ENCODE peak calls at places on chromosomes 4 and X, in four cellular contexts. X is K562, F is A549, E is H1. C is an unnamed sample.

GRCh38 chrX:65532016-65532415 is 2.6 kb downstream of the LAS1L start:
- DNase-seq in X (no peak), F (no peak), E (no peak), C (no peak)

GRCh38 chrX:37553476-37553875 is 18.0 kb upstream of the LANCL3 start:
- DNase-seq in X (no peak), F (no peak), E (no peak), C (no peak)

GRCh38 chr4:144820115-144820514 is 174.2 kb downstream of the HHIP start:
- DNase-seq in X (no peak), F (no peak), E (no peak), C (no peak)

GRCh38 chrX:9340619-9341304 is 124.1 kb upstream of the TBL1X start:
- DNase-seq in X (no peak), F (no peak), E (no peak), C (peak)

GRCh38 chr4:41428941-41429669 is 108.9 kb upstream of the LIMCH1 start:
- DNase-seq in X (no peak), F (no peak), E (no peak), C (no peak)

GRCh38 chrX:110321670-110322069 is 3.8 kb upstream of the AMMECR1 start:
- DNase-seq in X (no peak), F (no peak), E (no peak), C (no peak)

GRCh38 chr4:149781150-149781549 is 34.5 kb downstream of the IQCM start:
- DNase-seq in X (no peak), F (no peak), E (no peak), C (no peak)

GRCh38 chrX:154840856-154841255 is 6.4 kb upstream of the SMIM9 start:
- DNase-seq in X (peak), F (peak), E (no peak), C (peak)

GRCh38 chr4:185359767-185360446 is 35.8 kb downstream of the LRP2BP start:
- DNase-seq in X (peak), F (no peak), E (no peak), C (peak)

GRCh38 chrX:116961872-116962582 is 499.3 kb upstream of the CT83 start:
- DNase-seq in X (no peak), F (no peak), E (peak), C (no peak)

GRCh38 chr4:78237360-78237759 is 180.2 kb downstream of the FRAS1 start:
- DNase-seq in X (no peak), F (no peak), E (no peak), C (no peak)

GRCh38 chrX:38664285-38664684 is 102.9 kb downstream of the TSPAN7 start:
- DNase-seq in X (peak), F (peak), E (no peak), C (peak)

GRCh38 chr4:140363558-140363957 is 9.9 kb upstream of the SCOC start:
- DNase-seq in X (no peak), F (no peak), E (no peak), C (no peak)

GRCh38 chr4:151226004-151226932 is 50.7 kb upstream of the PRSS48 start:
- DNase-seq in X (no peak), F (peak), E (no peak), C (peak)

GRCh38 chr4:161419822-161420221 is 744.0 kb downstream of the FSTL5 start:
- DNase-seq in X (no peak), F (no peak), E (peak), C (peak)

GRCh38 chrX:41600266-41600665 is 88.5 kb upstream of the GPR34 start:
- DNase-seq in X (no peak), F (no peak), E (no peak), C (peak)

GRCh38 chr4:54998991-54999390 is 126.4 kb downstream of the KDR start:
- DNase-seq in X (no peak), F (no peak), E (no peak), C (peak)

GRCh38 chrX:87664381-87664780 is 146.8 kb downstream of the KLHL4 start:
- DNase-seq in X (peak), F (peak), E (no peak), C (peak)

GRCh38 chrX:46574337-46574940 is 874 bp downstream of the CHST7 start:
- DNase-seq in X (no peak), F (no peak), E (peak), C (peak)

GRCh38 chr4:174117445-174117844 is 166.0 kb downstream of the FBXO8 start:
- DNase-seq in X (no peak), F (no peak), E (no peak), C (no peak)

GRCh38 chrX:12308420-12308819 is 170.1 kb downstream of the FRMPD4 start:
- DNase-seq in X (no peak), F (no peak), E (no peak), C (no peak)

GRCh38 chr4:16203083-16203482 is 23.2 kb downstream of the TAPT1 start:
- DNase-seq in X (no peak), F (no peak), E (no peak), C (no peak)

GRCh38 chr4:38634047-38634759 is 29.8 kb upstream of the KLF3 start:
- DNase-seq in X (no peak), F (no peak), E (no peak), C (no peak)

GRCh38 chrX:95152810-95153209 is 1478.8 kb downstream of the FAM133A start:
- DNase-seq in X (no peak), F (no peak), E (no peak), C (no peak)

GRCh38 chr4:15333692-15334633 is 93.9 kb upstream of the C1QTNF7 start:
- DNase-seq in X (no peak), F (no peak), E (no peak), C (no peak)

GRCh38 chr4:180794352-180794751 is 1448.8 kb upstream of the TENM3 start:
- DNase-seq in X (no peak), F (no peak), E (no peak), C (no peak)

GRCh38 chr4:78650106-78651021 is 98.8 kb downstream of the ANXA3 start:
- DNase-seq in X (peak), F (no peak), E (no peak), C (no peak)

GRCh38 chrX:74525116-74525515 is 89.3 kb downstream of the RLIM start:
- DNase-seq in X (no peak), F (no peak), E (no peak), C (no peak)

GRCh38 chr4:102247041-102247440 is 98.2 kb downstream of the SLC39A8 start:
- DNase-seq in X (no peak), F (no peak), E (no peak), C (no peak)

GRCh38 chr4:148539387-148539786 is 97.2 kb upstream of the NR3C2 start:
- DNase-seq in X (no peak), F (no peak), E (no peak), C (no peak)

GRCh38 chr4:153181293-153182080 is 22.8 kb upstream of the TRIM2 start:
- DNase-seq in X (no peak), F (no peak), E (no peak), C (no peak)

GRCh38 chr4:23819041-23819511 is 70.8 kb downstream of the PPARGC1A start:
- DNase-seq in X (no peak), F (no peak), E (no peak), C (no peak)

GRCh38 chr4:38739438-38739837 is 43.4 kb downstream of the TLR10 start:
- DNase-seq in X (no peak), F (no peak), E (no peak), C (no peak)

GRCh38 chr4:118281611-118282442 is 71.0 kb downstream of the PRSS12 start:
- DNase-seq in X (peak), F (no peak), E (no peak), C (peak)

GRCh38 chr4:165761968-165762367 is 111.1 kb upstream of the TLL1 start:
- DNase-seq in X (no peak), F (no peak), E (no peak), C (no peak)

DNA sequence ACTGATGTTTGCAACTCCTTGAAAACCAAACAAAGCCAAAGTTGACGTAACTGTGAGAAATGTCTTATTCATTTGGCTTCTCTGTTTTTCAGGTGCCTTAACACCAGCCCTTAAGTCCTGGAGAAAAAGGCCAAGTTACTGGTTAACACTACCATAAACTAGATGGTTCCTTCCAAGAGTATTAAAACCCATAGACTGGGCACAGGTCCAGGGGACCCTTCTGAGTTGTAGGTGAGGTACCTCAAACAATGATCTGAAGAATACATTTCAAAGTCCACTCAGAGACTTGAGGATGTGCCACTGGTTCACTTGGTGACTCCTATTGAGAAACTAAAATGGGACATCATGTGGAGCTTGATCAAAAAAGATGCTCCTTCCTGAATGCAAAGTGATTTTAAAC is 87.0 kb downstream of the NKX6-1 start:
- DNase-seq in X (no peak), F (no peak), E (no peak), C (no peak)
- TF ChIP-seq JUN in X (no peak), F (no peak), E (no peak), C (no peak)

GRCh38 chr4:109658871-109659410 is 44.3 kb downstream of the CASP6 start:
- DNase-seq in X (no peak), F (no peak), E (no peak), C (peak)
- H3K27ac ChIP-seq in X (no peak), F (no peak), E (no peak), C (no peak)

DNA sequence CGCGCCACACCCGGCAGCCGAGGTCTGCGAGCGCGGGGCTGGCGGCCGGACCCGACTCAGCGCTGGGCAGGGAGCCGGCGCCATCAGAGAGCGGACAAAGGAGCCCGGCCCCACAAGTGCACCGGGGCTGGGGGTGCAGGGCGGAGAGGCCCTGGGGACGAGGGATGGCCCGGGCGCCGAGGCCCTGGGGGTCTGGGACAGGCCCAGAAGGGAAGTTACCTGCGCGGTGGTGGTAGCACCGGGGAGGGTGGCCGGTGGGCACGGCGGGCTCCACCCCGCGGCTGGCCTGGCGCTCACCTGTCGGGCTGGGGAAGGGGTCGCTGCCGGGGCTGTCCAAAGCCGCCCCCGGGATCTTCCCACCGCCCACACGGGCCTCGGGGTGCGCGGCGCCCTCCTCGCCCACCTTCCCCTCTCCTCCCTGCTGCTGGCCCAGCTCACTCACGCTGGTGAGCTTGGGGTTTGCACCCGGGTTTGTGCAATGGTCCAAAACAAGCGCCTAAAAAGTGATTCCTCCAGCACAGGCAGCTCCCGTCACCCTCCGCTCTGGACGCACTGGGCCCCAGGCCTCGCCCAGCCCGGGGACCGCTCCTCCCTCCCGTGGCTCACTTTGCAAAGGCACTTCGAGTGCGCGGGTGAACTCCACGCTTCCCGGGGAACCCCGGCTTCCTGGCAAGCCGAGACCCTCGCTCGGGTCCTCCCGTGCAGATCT is at the start of gene CTPS2:
- DNase-seq in X (peak), F (peak), E (peak), C (peak)
- H3K4me3 ChIP-seq in X (peak), F (peak), E (peak), C (peak)

GRCh38 chrX:115333446-115333845 is 43.9 kb downstream of the LUZP4 start:
- DNase-seq in X (no peak), F (no peak), E (no peak), C (no peak)
- TF ChIP-seq JUN in X (no peak), F (no peak), E (no peak), C (no peak)

GRCh38 chr4:186722856-186723206 is 825 bp downstream of the FAT1 start:
- DNase-seq in X (no peak), F (no peak), E (no peak), C (no peak)
- H3K27ac ChIP-seq in X (no peak), F (peak), E (peak), C (no peak)

C was measured in endothelial cell of umbilical vein.